ENCODE peak calls at places on chromosome 21, in six cellular contexts. A is BJ, B is HFFc6, F is astrocyte, I is stomach, Z is fibroblast of lung. S is an unnamed sample.

GRCh38 chr21:36260030-36260787 is 59.8 kb upstream of the MORC3 start:
- DNase-seq in A (peak; percentile 22), B (peak; percentile 65), F (peak; percentile 65), I (peak; percentile 33), Z (peak; percentile 85), S (peak; percentile 73)

GRCh38 chr21:26140185-26140584 is 30.4 kb downstream of the APP start:
- DNase-seq in A (peak; percentile 85), B (peak; percentile 96), F (peak; percentile 98), I (peak; percentile 54), Z (peak; percentile 99), S (peak; percentile 63)

GRCh38 chr21:17476006-17476405 is 36.8 kb upstream of the CXADR start:
- DNase-seq in A (no peak), B (no peak), F (no peak), I (peak; percentile 65), Z (no peak), S (no peak)

GRCh38 chr21:29151937-29152336 is 21.5 kb downstream of the MAP3K7CL start:
- DNase-seq in A (no peak), B (no peak), F (no peak), I (no peak), Z (peak; percentile 47), S (no peak)

GRCh38 chr21:36355868-36356267 is 29.3 kb upstream of the CHAF1B start:
- DNase-seq in A (no peak), B (no peak), F (no peak), I (no peak), Z (no peak), S (no peak)

GRCh38 chr21:33078907-33079582 is 9.1 kb downstream of the OLIG1 start:
- DNase-seq in A (no peak), B (peak; percentile 51), F (peak; percentile 80), I (no peak), Z (peak; percentile 53), S (peak; percentile 54)

GRCh38 chr21:35779690-35780570 is 280.4 kb downstream of the SETD4 start:
- DNase-seq in A (peak; percentile 98), B (peak; percentile 94), F (peak; percentile 90), I (no peak), Z (peak; percentile 46), S (peak; percentile 73)

GRCh38 chr21:34845521-34846213 is 176.9 kb downstream of the CLIC6 start:
- DNase-seq in A (no peak), B (peak; percentile 70), F (peak; percentile 96), I (peak; percentile 82), Z (peak; percentile 93), S (peak; percentile 72)

GRCh38 chr21:26177187-26177586 is 6.6 kb upstream of the APP start:
- DNase-seq in A (no peak), B (peak; percentile 46), F (peak; percentile 51), I (no peak), Z (no peak), S (no peak)

GRCh38 chr21:31500976-31501375 is 156.9 kb upstream of the TIAM1 start:
- DNase-seq in A (no peak), B (no peak), F (no peak), I (no peak), Z (no peak), S (no peak)

GRCh38 chr21:31500071-31500470 is 156.0 kb upstream of the TIAM1 start:
- DNase-seq in A (no peak), B (no peak), F (no peak), I (no peak), Z (no peak), S (no peak)

GRCh38 chr21:31501921-31502320 is 157.6 kb upstream of the SOD1 start:
- DNase-seq in A (no peak), B (no peak), F (no peak), I (no peak), Z (no peak), S (peak; percentile 52)

GRCh38 chr21:31497939-31498338 is 153.9 kb upstream of the TIAM1 start:
- DNase-seq in A (no peak), B (no peak), F (no peak), I (no peak), Z (no peak), S (no peak)

DNA sequence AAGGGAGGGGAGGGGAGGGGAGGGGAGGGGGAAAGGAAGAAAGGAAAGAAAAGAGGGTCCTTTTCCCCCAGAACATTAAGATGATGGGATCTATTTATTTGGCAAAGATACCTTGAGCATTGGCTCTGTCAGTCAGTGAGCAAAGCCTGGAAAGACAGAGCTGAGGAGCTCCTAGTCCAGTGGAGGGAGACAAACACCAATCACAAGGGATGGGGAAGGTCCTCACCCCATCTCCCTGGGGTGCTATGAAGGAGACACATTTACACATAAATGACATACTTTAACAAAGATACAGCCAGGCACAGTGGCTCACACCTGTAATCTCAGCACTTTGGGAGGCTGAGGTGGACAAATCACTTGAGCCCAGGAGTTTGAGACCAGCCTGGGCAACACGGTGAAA is 154.9 kb upstream of the TIAM1 start:
- DNase-seq in A (no peak), B (no peak), F (no peak), I (no peak), Z (no peak), S (no peak)
- TF ChIP-seq CTCF in A (no peak), B (no peak), F (no peak), I (no peak), Z (no peak), S (no peak)

GRCh38 chr21:38712076-38712475 is 93.7 kb upstream of the ETS2 start:
- DNase-seq in A (no peak), B (peak; percentile 40), F (peak; percentile 21), I (no peak), Z (peak; percentile 41), S (peak; percentile 47)
- TF ChIP-seq CTCF in A (peak; percentile 62), B (peak; percentile 71), F (peak; percentile 17), I (no peak), Z (peak; percentile 43), S (peak; percentile 62)

GRCh38 chr21:45322231-45322959 is 34.7 kb upstream of the POFUT2 start:
- DNase-seq in A (no peak), B (no peak), F (no peak), I (no peak), Z (no peak), S (no peak)
- TF ChIP-seq CTCF in A (no peak), B (no peak), F (no peak), I (no peak), Z (no peak), S (no peak)

DNA sequence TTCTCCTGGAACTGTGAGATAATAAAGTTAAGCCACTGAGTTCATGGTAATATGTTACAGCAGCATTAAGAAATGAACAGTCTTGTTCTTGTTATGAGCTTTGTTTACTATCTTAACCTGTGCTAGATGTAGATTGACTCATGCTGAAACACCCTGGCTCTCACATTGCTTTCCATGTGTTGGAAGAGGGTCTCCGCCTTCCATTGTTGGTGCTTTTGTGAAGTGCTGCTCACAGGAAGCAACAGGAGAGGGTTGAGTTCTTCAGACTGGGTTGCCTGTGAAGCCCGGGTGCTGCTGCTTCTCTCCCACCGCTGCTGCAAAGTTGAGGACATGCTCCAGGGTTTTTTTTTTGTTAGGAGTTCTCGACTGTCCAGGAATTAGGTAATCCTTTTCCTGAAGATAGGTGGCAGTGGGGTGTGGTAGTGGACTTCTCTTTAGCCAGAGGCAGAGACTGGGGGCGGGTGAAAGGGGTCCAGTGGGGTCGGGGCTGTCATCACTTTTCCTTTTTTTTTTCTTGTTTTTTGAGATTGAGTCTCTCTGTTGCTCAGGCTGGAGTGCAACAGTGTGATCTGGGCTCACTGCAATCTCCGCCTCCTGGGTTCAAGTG is 28.7 kb upstream of the HMGN1 start:
- DNase-seq in A (no peak), B (no peak), F (no peak), I (no peak), Z (no peak), S (no peak)
- TF ChIP-seq CTCF in A (no peak), B (no peak), F (no peak), I (no peak), Z (no peak), S (no peak)

DNA sequence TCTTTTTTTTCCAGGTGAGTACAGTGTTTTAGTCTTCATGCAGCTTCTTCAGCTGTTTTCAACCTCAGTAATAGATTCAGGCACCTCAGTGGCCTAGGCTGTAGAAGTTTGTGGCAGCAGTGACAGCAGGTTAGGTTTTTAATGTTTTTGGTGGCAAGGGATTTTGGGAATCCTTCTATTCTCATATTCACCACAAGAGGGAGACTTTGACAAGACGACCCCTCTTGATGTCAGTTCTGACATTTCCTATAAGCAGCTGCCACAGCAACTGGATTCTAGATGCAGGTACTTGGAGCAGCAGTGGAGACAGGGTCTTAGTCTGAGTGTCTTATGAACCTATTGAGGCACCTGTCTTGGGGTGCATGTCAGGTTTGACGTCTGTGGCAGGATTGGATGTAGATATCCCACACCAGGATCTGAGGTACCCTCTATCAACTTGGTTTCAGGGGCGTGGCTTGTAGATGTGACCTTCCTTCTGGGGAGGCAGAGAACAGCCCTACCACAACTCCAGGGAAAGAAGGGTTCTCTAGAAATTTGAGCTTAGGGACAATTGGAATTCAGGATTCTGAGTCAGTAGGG is 1104.2 kb upstream of the TMPRSS15 start:
- DNase-seq in A (no peak), B (no peak), F (no peak), I (no peak), Z (no peak), S (no peak)
- TF ChIP-seq CTCF in A (no peak), B (peak; percentile 29), F (no peak), I (no peak), Z (no peak), S (peak; percentile 20)

GRCh38 chr21:38622827-38623209 is 124.5 kb upstream of the ERG start:
- DNase-seq in A (no peak), B (no peak), F (no peak), I (no peak), Z (no peak), S (no peak)

GRCh38 chr21:38619865-38620513 is 121.7 kb upstream of the ERG start:
- DNase-seq in A (no peak), B (no peak), F (peak; percentile 94), I (no peak), Z (no peak), S (no peak)

GRCh38 chr21:38623552-38623951 is 125.3 kb upstream of the ERG start:
- DNase-seq in A (no peak), B (no peak), F (no peak), I (no peak), Z (no peak), S (no peak)

GRCh38 chr21:38622081-38622826 is 124.0 kb upstream of the ERG start:
- DNase-seq in A (no peak), B (no peak), F (no peak), I (no peak), Z (no peak), S (no peak)

DNA sequence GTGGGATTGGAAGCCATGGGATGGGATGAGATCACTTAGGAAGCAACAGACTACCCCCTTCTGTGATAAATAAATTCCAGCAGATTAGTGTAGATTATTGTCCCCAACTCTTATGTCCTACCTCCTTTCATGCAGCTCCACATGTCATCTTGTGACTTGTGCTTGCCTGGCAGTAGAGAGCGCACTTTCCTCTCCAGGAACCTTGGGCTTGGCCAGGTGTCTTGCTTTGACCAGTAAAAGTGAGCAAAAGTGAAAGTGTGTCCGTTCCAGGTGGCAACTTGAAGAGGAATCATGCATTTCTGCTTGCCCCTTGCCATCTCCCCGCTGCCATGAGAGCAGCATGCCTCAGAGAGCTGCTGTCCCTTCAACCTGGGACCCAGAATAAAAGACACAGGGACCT is 122.9 kb upstream of the ERG start:
- DNase-seq in A (no peak), B (no peak), F (no peak), I (no peak), Z (no peak), S (no peak)
- TF ChIP-seq CTCF in A (no peak), B (no peak), F (no peak), I (no peak), Z (no peak), S (no peak)

GRCh38 chr21:42861311-42862122 is 17.8 kb downstream of the WDR4 start:
- DNase-seq in A (no peak), B (no peak), F (no peak), I (no peak), Z (no peak), S (no peak)
- TF ChIP-seq CTCF in A (no peak), B (peak; percentile 16), F (no peak), I (no peak), Z (no peak), S (no peak)